ENCODE peak calls at places on chromosomes 2 and 18, in seven cellular contexts. U is left lung, Q is left ventricle myocardium inferior, T is endodermal cell, F is HAP-1, V is brain microvascular endothelial cell, A is thoracic aorta. R is an unnamed sample. For H3K27me3 and H3K36me3, the result is how much of the 10 kb centered on the place peaks cover.

GRCh38 chr18:59200787-59201186 is 19.2 kb upstream of the GRP start:
- DNase-seq in U (no peak), Q (no peak), T (peak), F (no peak), V (no peak), A (no peak), R (no peak)

GRCh38 chr2:64978514-64979268 is 10.5 kb upstream of the SLC1A4 start:
- DNase-seq in U (no peak), Q (no peak), T (no peak), F (no peak), V (peak), A (no peak), R (no peak)

GRCh38 chr2:105886029-105886454 is 141.3 kb downstream of the NCK2 start:
- DNase-seq in U (no peak), Q (no peak), T (no peak), F (no peak), V (peak), A (no peak), R (no peak)

GRCh38 chr2:126656311-126657145 is 570 bp downstream of the GYPC start:
- DNase-seq in U (no peak), Q (peak), T (peak), F (peak), V (peak), A (no peak), R (peak)

GRCh38 chr2:219060821-219061791 is at the start of gene IHH:
- DNase-seq in U (peak), Q (no peak), T (peak), F (no peak), V (no peak), A (no peak), R (peak)

GRCh38 chr2:289362-290089 is 1.6 kb upstream of the ALKAL2 start:
- DNase-seq in U (no peak), Q (no peak), T (peak), F (no peak), V (no peak), A (no peak), R (peak)

GRCh38 chr18:45201489-45201888 is 413.8 kb upstream of the SLC14A2 start:
- DNase-seq in U (no peak), Q (no peak), T (no peak), F (no peak), V (no peak), A (no peak), R (no peak)

GRCh38 chr2:202051499-202052161 is 18.0 kb downstream of the FZD7 start:
- DNase-seq in U (no peak), Q (no peak), T (peak), F (no peak), V (no peak), A (no peak), R (no peak)

GRCh38 chr2:119005081-119005480 is 63.1 kb downstream of the MARCO start:
- DNase-seq in U (peak), Q (no peak), T (no peak), F (no peak), V (no peak), A (no peak), R (no peak)

GRCh38 chr2:177543007-177543760 is 150.6 kb downstream of the AGPS start:
- DNase-seq in U (no peak), Q (no peak), T (no peak), F (peak), V (peak), A (no peak), R (no peak)

GRCh38 chr2:38376683-38377500 is at the start of gene ATL2:
- DNase-seq in U (peak), Q (peak), T (peak), F (peak), V (peak), A (peak), R (peak)

GRCh38 chr2:109615637-109616144 is 1.5 kb downstream of the SOWAHC start:
- DNase-seq in U (no peak), Q (no peak), T (peak), F (no peak), V (no peak), A (no peak), R (peak)

GRCh38 chr2:109613922-109614714 is at the start of the genes SEPTIN10 and SOWAHC:
- DNase-seq in U (peak), Q (peak), T (peak), F (peak), V (peak), A (peak), R (peak)

GRCh38 chr2:109612991-109613921 is 510 bp downstream of the SEPTIN10 start:
- DNase-seq in U (no peak), Q (peak), T (peak), F (peak), V (peak), A (no peak), R (peak)

GRCh38 chr2:109614715-109615636 is 812 bp downstream of the SOWAHC start:
- DNase-seq in U (peak), Q (peak), T (peak), F (no peak), V (no peak), A (no peak), R (peak)

GRCh38 chr2:109616184-109616583 is 2.0 kb downstream of the SOWAHC start:
- DNase-seq in U (no peak), Q (no peak), T (no peak), F (no peak), V (no peak), A (no peak), R (no peak)
- H3K4me3 ChIP-seq in U (peak), Q (no peak), T (peak), F (no peak), V (peak), A (peak), R (peak)

DNA sequence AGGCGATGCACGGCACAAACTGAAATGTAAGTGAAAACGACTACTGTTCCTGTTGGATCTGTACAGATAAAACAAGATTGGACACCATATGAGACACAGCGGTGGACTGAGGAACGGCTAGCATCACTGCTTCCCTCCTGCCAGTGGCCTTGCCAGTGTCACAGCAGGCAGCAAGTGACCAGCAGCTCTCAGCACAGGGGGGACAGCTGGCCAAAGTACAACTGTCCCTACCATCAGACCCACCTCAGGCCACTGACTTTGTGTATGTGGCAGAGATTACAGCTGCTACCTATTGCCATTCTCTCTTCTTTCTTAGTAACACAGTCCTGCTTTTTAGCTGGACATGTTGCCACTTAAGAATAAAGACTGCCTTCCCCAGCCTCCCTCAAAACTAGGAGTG is 80.0 kb upstream of the SLC66A3 start:
- DNase-seq in U (no peak), Q (no peak), T (no peak), F (no peak), V (no peak), A (no peak), R (no peak)
- H3K27me3 ChIP-seq in U (under half), Q (under half), T (under half), F (under half), V (under half), A (under half), R (under half)

DNA sequence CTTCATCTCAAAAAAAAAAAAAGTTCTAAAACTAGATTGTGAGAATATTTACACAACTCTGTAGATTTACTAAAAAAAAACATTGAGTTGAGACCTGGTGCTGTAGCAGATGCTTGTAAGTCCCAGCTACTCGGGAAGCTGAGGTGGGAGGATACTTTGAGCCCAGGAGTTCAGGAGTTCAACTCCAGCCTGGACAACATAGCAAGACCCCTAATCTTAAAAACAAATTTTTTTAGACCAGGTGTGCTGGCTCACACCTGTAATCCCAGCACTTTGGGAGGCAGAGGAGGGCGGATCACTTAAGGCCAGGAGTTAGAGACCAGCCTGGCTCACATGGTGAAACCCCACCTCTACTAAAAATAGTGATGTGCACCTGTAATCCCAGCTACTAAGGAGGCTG is 108.9 kb downstream of the MEMO1 start:
- DNase-seq in U (no peak), Q (no peak), T (no peak), F (no peak), V (no peak), A (no peak), R (no peak)
- H3K36me3 ChIP-seq in U (under half), Q (under half), T (under half), F (under half), V (under half), A (under half), R (under half)

DNA sequence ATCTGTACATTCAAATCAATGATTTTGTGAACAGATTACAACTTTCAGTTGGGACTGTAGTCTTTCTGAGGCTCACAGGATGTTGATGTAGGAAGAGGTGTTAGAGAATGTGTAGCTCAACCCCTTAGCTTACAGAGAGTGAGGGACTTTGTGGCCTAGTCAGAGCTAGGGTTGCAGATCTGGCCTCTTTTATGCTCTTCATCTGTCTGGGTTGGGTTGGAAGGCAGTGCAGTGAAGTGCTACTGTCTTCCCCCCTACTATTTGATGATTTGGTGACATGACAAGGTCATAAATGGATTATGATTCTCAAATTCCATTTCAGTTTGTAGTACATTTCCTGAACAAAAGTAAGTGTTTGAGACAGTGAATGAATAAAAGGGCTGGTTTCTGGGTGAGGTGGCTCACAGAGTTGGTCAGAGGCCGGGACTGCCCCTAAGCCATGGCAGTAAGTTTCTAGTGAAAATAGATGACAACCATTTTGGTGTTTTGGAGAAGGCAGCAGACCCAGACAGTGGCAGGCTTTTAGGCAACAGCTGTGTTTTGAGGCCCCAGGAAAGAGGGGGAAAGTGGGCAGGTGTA is 21.6 kb downstream of the MAP4K4 start:
- DNase-seq in U (no peak), Q (no peak), T (no peak), F (no peak), V (no peak), A (no peak), R (no peak)
- H3K4me3 ChIP-seq in U (no peak), Q (no peak), T (no peak), F (no peak), V (no peak), A (no peak), R (no peak)